ENCODE peak calls at places on chromosomes 5 and 9, in seven cellular contexts. D is aorta, R is Peyer's patch, X is adrenal gland, Q is IMR-90, A is neuronal stem cell, N is HCT116. G is an unnamed sample.
A peak's percentile ranks its signal among the peaks of the same experiment; 100 is the strongest.

GRCh38 chr5:88873447-88873846 is 9.5 kb downstream of the MEF2C start:
- DNase-seq in D (no peak), R (no peak), X (no peak), Q (no peak), A (no peak), N (no peak), G (no peak)

GRCh38 chr5:76838481-76839261 is 11.1 kb upstream of the S100Z start:
- DNase-seq in D (no peak), R (no peak), X (no peak), Q (peak; percentile 76), A (no peak), N (peak; percentile 92), G (no peak)

GRCh38 chr5:92662741-92663140 is 918.3 kb downstream of the NR2F1-AS1 start:
- DNase-seq in D (no peak), R (no peak), X (no peak), Q (no peak), A (no peak), N (no peak), G (no peak)

GRCh38 chr5:87308024-87308423 is 40.3 kb downstream of the RASA1 start:
- DNase-seq in D (no peak), R (no peak), X (no peak), Q (no peak), A (no peak), N (no peak), G (no peak)

GRCh38 chr5:69224520-69224919 is 10.2 kb upstream of the CDK7 start:
- DNase-seq in D (no peak), R (no peak), X (no peak), Q (no peak), A (no peak), N (no peak), G (no peak)

GRCh38 chr5:859798-860296 is 9.1 kb upstream of the ZDHHC11 start:
- DNase-seq in D (no peak), R (no peak), X (no peak), Q (no peak), A (no peak), N (no peak), G (no peak)

GRCh38 chr9:122016789-122017188 is 76.3 kb downstream of the TTLL11 start:
- DNase-seq in D (no peak), R (no peak), X (no peak), Q (no peak), A (no peak), N (no peak), G (no peak)

GRCh38 chr9:137286980-137287383 is 9.5 kb downstream of the TOR4A start:
- DNase-seq in D (peak; percentile 76), R (peak; percentile 83), X (no peak), Q (peak; percentile 59), A (no peak), N (peak; percentile 72), G (no peak)

GRCh38 chr9:75907329-75907728 is 16.9 kb downstream of the PCSK5 start:
- DNase-seq in D (no peak), R (no peak), X (peak; percentile 39), Q (peak; percentile 22), A (no peak), N (no peak), G (no peak)

GRCh38 chr9:128503870-128504269 is 649 bp upstream of the GLE1 start:
- DNase-seq in D (peak; percentile 70), R (no peak), X (peak; percentile 42), Q (no peak), A (no peak), N (no peak), G (no peak)

GRCh38 chr5:172606156-172606785 is 34.8 kb upstream of the NEURL1B start:
- DNase-seq in D (no peak), R (no peak), X (peak; percentile 43), Q (no peak), A (no peak), N (no peak), G (no peak)

GRCh38 chr9:92988215-92988731 is 41.0 kb downstream of the FGD3 start:
- DNase-seq in D (no peak), R (no peak), X (no peak), Q (no peak), A (no peak), N (no peak), G (no peak)

GRCh38 chr9:92986175-92987110 is 39.1 kb downstream of the FGD3 start:
- DNase-seq in D (no peak), R (no peak), X (peak; percentile 57), Q (no peak), A (no peak), N (no peak), G (peak; percentile 34)

GRCh38 chr9:92983984-92984589 is 36.8 kb downstream of the FGD3 start:
- DNase-seq in D (no peak), R (no peak), X (no peak), Q (peak; percentile 3), A (peak; percentile 35), N (peak; percentile 48), G (no peak)

GRCh38 chr9:92982130-92982529 is 34.8 kb downstream of the FGD3 start:
- DNase-seq in D (no peak), R (no peak), X (no peak), Q (no peak), A (no peak), N (no peak), G (no peak)

DNA sequence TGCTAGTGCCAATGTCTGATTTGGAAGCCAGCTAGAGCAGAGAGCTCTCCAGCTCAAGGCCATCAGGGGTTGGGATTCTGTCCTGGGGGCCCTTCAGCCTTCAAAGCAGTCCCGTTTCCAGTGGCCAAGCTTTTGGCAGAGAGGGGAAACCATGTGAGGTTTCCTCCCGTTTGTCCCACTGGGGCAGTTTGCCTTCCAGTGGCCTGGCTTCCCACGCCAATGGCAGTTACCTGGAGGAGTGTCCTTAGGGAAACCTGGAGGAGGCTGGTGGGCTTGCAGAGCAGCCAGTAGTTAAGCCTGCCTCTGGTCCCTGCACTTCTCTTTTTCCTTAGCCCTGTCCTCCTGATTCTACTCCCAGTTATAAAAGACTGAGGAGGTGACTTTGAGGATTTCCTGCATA is 37.7 kb downstream of the FGD3 start:
- DNase-seq in D (no peak), R (no peak), X (no peak), Q (no peak), A (no peak), N (no peak), G (no peak)
- H3K9me3 ChIP-seq in D (no peaks in the 10 kb centered on the region), R (no peaks in the 10 kb centered on the region), X (no peaks in the 10 kb centered on the region), Q (peaks cover 6% of the 10 kb centered on the region), A (peaks cover 12% of the 10 kb centered on the region), N (peaks cover 16% of the 10 kb centered on the region), G (no peaks in the 10 kb centered on the region)

GRCh38 chr5:150931368-150931965 is 26.7 kb upstream of the ZNF300 start:
- DNase-seq in D (no peak), R (no peak), X (no peak), Q (no peak), A (no peak), N (no peak), G (no peak)
- H3K9me3 ChIP-seq in D (peaks cover 29% of the 10 kb centered on the region), R (no peaks in the 10 kb centered on the region), X (peaks cover 4% of the 10 kb centered on the region), Q (peaks cover 42% of the 10 kb centered on the region), A (peaks cover 20% of the 10 kb centered on the region), N (peaks cover 44% of the 10 kb centered on the region), G (peaks cover 18% of the 10 kb centered on the region)

GRCh38 chr9:14906654-14907359 is 3.4 kb downstream of the FREM1 start:
- DNase-seq in D (no peak), R (no peak), X (no peak), Q (no peak), A (no peak), N (no peak), G (no peak)
- H3K9me3 ChIP-seq in D (no peaks in the 10 kb centered on the region), R (no peaks in the 10 kb centered on the region), X (no peaks in the 10 kb centered on the region), Q (no peaks in the 10 kb centered on the region), A (no peaks in the 10 kb centered on the region), N (no peaks in the 10 kb centered on the region), G (no peaks in the 10 kb centered on the region)

GRCh38 chr9:65405253-65405652 is 120.2 kb upstream of the FOXD4L5 start:
- DNase-seq in D (peak; percentile 53), R (peak; percentile 15), X (no peak), Q (no peak), A (no peak), N (no peak), G (no peak)
- H3K9me3 ChIP-seq in D (peaks cover 4% of the 10 kb centered on the region), R (no peaks in the 10 kb centered on the region), X (no peaks in the 10 kb centered on the region), Q (peaks cover 15% of the 10 kb centered on the region), A (peaks cover 2% of the 10 kb centered on the region), N (no peaks in the 10 kb centered on the region), G (no peaks in the 10 kb centered on the region)

GRCh38 chr9:16119861-16120641 is 567.2 kb downstream of the CCDC171 start:
- DNase-seq in D (no peak), R (no peak), X (no peak), Q (peak; percentile 64), A (no peak), N (no peak), G (no peak)

GRCh38 chr9:16119261-16119660 is 566.4 kb downstream of the CCDC171 start:
- DNase-seq in D (no peak), R (no peak), X (no peak), Q (no peak), A (no peak), N (no peak), G (no peak)

GRCh38 chr9:16120727-16121126 is 567.9 kb downstream of the CCDC171 start:
- DNase-seq in D (no peak), R (no peak), X (no peak), Q (no peak), A (no peak), N (no peak), G (no peak)

GRCh38 chr9:16115994-16116393 is 563.2 kb downstream of the CCDC171 start:
- DNase-seq in D (no peak), R (no peak), X (no peak), Q (no peak), A (no peak), N (no peak), G (no peak)

DNA sequence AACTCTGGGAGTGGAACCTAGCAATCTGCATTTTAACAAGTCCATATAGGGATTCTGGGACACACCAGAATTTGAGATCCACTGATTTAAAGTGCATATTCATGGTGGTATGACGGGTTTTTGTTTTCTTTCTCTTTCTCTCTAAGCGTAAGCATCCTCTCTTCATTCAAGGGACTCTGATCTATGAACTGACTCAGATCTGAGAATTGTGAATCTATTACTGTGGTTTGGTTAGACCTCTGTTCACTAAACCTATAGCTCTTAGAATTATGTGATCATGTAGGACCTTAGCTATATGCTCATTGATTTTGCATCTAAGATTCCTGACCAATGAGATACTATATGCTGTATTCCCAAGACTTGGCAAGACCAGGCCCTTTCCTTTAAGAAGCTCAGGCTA is 565.2 kb downstream of the CCDC171 start:
- DNase-seq in D (no peak), R (no peak), X (no peak), Q (no peak), A (no peak), N (no peak), G (no peak)
- H3K9me3 ChIP-seq in D (no peaks in the 10 kb centered on the region), R (no peaks in the 10 kb centered on the region), X (no peaks in the 10 kb centered on the region), Q (no peaks in the 10 kb centered on the region), A (no peaks in the 10 kb centered on the region), N (no peaks in the 10 kb centered on the region), G (peaks cover 3% of the 10 kb centered on the region)

GRCh38 chr5:13215806-13216205 is 728.7 kb downstream of the DNAH5 start:
- DNase-seq in D (no peak), R (no peak), X (no peak), Q (no peak), A (no peak), N (no peak), G (no peak)

GRCh38 chr5:13212843-13213242 is 731.6 kb downstream of the DNAH5 start:
- DNase-seq in D (no peak), R (no peak), X (no peak), Q (no peak), A (no peak), N (no peak), G (no peak)

GRCh38 chr5:13211064-13211463 is 733.4 kb downstream of the DNAH5 start:
- DNase-seq in D (no peak), R (no peak), X (no peak), Q (no peak), A (no peak), N (no peak), G (no peak)

GRCh38 chr5:13215370-13215769 is 729.1 kb downstream of the DNAH5 start:
- DNase-seq in D (no peak), R (no peak), X (no peak), Q (no peak), A (no peak), N (no peak), G (no peak)

GRCh38 chr5:13214182-13214581 is 730.3 kb downstream of the DNAH5 start:
- DNase-seq in D (no peak), R (no peak), X (no peak), Q (no peak), A (no peak), N (no peak), G (no peak)
- H3K9me3 ChIP-seq in D (no peaks in the 10 kb centered on the region), R (no peaks in the 10 kb centered on the region), X (no peaks in the 10 kb centered on the region), Q (no peaks in the 10 kb centered on the region), A (no peaks in the 10 kb centered on the region), N (peaks cover 13% of the 10 kb centered on the region), G (peaks cover 4% of the 10 kb centered on the region)

G was measured in T-helper 17 cell.